ENCODE peak calls at places on chromosomes 16 and 17, in eight cellular contexts. C, P, W, L, S, Z, U and J are unnamed samples.

GRCh38 chr16:63230383-63230782 is 1194.1 kb upstream of the CDH8 start:
- DNase-seq in S (no peak), U (no peak), W (no peak), P (no peak), C (no peak), L (no peak), Z (no peak), J (no peak)

GRCh38 chr17:7613769-7614421 is 802 bp downstream of the FXR2 start:
- DNase-seq in U (no peak), Z (no peak), L (no peak), P (peak; percentile 49), W (no peak), S (no peak), C (no peak), J (peak; percentile 40)

GRCh38 chr16:71709231-71709781 is 15.2 kb downstream of the PHLPP2 start:
- DNase-seq in P (peak; percentile 92), L (no peak), C (no peak), W (no peak), U (peak; percentile 83), S (no peak), Z (no peak), J (peak; percentile 53)

GRCh38 chr17:40562841-40563370 is 2.4 kb downstream of the CCR7 start:
- DNase-seq in C (no peak), W (no peak), L (no peak), Z (no peak), P (no peak), S (no peak), U (no peak), J (no peak)

GRCh38 chr17:81865358-81865732 is 5.0 kb upstream of the P4HB start:
- DNase-seq in Z (no peak), S (no peak), L (no peak), C (no peak), U (no peak), P (no peak), W (no peak), J (no peak)

GRCh38 chr17:82053130-82053529 is 1.4 kb downstream of the GPS1 start:
- DNase-seq in C (no peak), U (no peak), S (no peak), W (peak; percentile 44), L (peak; percentile 60), P (no peak), Z (peak; percentile 13), J (no peak)

GRCh38 chr16:1078579-1079021 is 6.1 kb downstream of the SSTR5 start:
- DNase-seq in C (peak; percentile 42), Z (no peak), S (no peak), L (no peak), P (no peak), U (no peak), W (no peak), J (peak; percentile 90)

GRCh38 chr17:6787081-6787693 is 11.2 kb downstream of the FBXO39 start:
- DNase-seq in U (no peak), Z (no peak), W (no peak), L (no peak), P (no peak), C (no peak), S (no peak), J (no peak)

GRCh38 chr16:10729649-10730048 is 14.0 kb upstream of the NUBP1 start:
- DNase-seq in L (no peak), C (peak; percentile 54), U (peak; percentile 56), S (no peak), P (peak; percentile 51), Z (no peak), W (no peak), J (peak; percentile 92)

GRCh38 chr16:73122604-73123386 is 74.9 kb upstream of the ZFHX3 start:
- DNase-seq in P (peak; percentile 12), Z (peak; percentile 58), C (no peak), U (no peak), L (no peak), S (no peak), W (no peak), J (no peak)